ENCODE peak calls at places on chromosomes 3 and 15, in four cellular contexts. U is H9, W is GM20000, S is brain microvascular endothelial cell. M is an unnamed sample.

GRCh38 chr3:6220361-6220957 is 640.5 kb upstream of the GRM7 start:
- DNase-seq in U (no peak), W (no peak), S (no peak), M (no peak)

GRCh38 chr15:25508369-25509002 is 69.7 kb upstream of the UBE3A start:
- DNase-seq in U (no peak), W (peak), S (peak), M (peak)

GRCh38 chr15:100968043-100968966 is 49.1 kb downstream of the LRRK1 start:
- DNase-seq in U (no peak), W (peak), S (peak), M (peak)

GRCh38 chr3:185724761-185725160 is 100.1 kb downstream of the IGF2BP2 start:
- DNase-seq in U (no peak), W (no peak), S (peak), M (peak)

GRCh38 chr3:13012228-13012691 is 61.0 kb downstream of the IQSEC1 start:
- DNase-seq in U (no peak), W (peak), S (no peak), M (no peak)

GRCh38 chr3:108953210-108953609 is 469 bp downstream of the GUCA1C start:
- DNase-seq in U (no peak), W (no peak), S (no peak), M (no peak)

GRCh38 chr3:194107126-194107525 is 28.8 kb upstream of the HES1 start:
- DNase-seq in U (no peak), W (no peak), S (no peak), M (no peak)

GRCh38 chr3:126034481-126035361 is 49.2 kb downstream of the SLC41A3 start:
- DNase-seq in U (peak), W (no peak), S (no peak), M (no peak)

GRCh38 chr3:124512881-124513609 is 217.2 kb upstream of the UMPS start:
- DNase-seq in U (peak), W (no peak), S (no peak), M (no peak)

GRCh38 chr3:181007262-181007661 is 17.7 kb upstream of the DNAJC19 start:
- DNase-seq in U (no peak), W (no peak), S (no peak), M (no peak)
- TF ChIP-seq CTCF in U (no peak), W (no peak), S (no peak), M (no peak)

GRCh38 chr3:73611176-73611575 is 13.6 kb downstream of the PDZRN3 start:
- DNase-seq in U (no peak), W (no peak), S (no peak), M (no peak)

GRCh38 chr3:73610493-73610892 is 14.2 kb downstream of the PDZRN3 start:
- DNase-seq in U (no peak), W (no peak), S (no peak), M (no peak)

GRCh38 chr3:73616056-73616455 is 8.7 kb downstream of the PDZRN3 start:
- DNase-seq in U (no peak), W (no peak), S (no peak), M (no peak)

GRCh38 chr3:73618461-73618860 is 6.3 kb downstream of the PDZRN3 start:
- DNase-seq in U (no peak), W (no peak), S (no peak), M (no peak)

GRCh38 chr3:73614385-73614784 is 10.4 kb downstream of the PDZRN3 start:
- DNase-seq in U (no peak), W (no peak), S (peak), M (peak)
- TF ChIP-seq CTCF in U (no peak), W (no peak), S (no peak), M (no peak)

GRCh38 chr15:76904461-76905012 is 603 bp downstream of the SCAPER start:
- DNase-seq in U (peak), W (peak), S (no peak), M (peak)

GRCh38 chr15:76901965-76902364 is 3.2 kb downstream of the SCAPER start:
- DNase-seq in U (no peak), W (no peak), S (no peak), M (no peak)

GRCh38 chr15:76905855-76906254 is 715 bp upstream of the SCAPER start:
- DNase-seq in U (no peak), W (no peak), S (no peak), M (no peak)

GRCh38 chr15:76903251-76903681 is 1.9 kb downstream of the SCAPER start:
- DNase-seq in U (no peak), W (peak), S (peak), M (peak)

DNA sequence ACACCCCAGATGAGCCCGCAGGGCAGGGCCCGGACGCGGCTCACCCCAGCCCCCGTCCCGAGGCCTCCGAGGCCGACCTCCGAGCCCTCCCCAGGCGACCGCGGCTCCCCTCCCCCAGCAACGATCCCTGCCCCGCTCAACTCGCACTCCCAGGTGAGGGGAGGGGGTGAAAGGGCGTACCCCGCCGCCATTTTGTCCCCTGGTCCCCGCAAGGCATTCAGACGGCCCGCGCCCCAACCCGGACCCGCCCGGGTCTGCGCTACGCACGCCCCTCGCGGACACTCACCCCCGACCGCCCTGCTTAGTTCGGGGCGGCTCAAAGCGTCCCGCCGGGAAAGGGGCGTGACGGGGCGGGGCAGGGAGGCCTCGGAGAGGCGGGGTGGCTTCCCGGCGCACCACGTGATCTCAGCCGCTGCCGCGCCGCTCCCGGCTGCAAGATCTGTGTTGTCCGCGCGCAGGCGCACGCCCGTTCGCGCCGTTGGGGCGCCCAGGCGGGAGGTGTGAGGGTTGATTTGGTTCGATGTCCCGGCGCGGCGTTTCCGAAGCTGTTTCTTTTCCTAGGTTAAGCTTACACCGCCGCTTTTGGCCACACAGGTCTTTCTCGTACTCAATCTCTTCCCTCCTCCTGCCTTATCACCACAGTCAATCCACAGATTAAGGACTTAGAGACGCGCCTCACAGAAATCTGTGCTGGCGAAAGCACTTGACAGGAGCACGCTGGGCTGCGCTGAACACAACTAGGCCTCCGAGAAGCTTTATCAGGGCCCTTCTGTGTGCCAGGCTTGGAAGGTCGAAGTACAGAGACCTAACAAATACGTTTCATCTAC is at the start of gene SCAPER:
- DNase-seq in U (peak), W (peak), S (peak), M (peak)
- TF ChIP-seq CTCF in U (no peak), W (no peak), S (no peak), M (no peak)

GRCh38 chr3:72888546-72889309 is 882 bp downstream of the GXYLT2 start:
- DNase-seq in U (peak), W (no peak), S (no peak), M (peak)
- TF ChIP-seq CTCF in U (no peak), W (no peak), S (no peak), M (no peak)

GRCh38 chr3:144771401-144771870 is 799.8 kb downstream of the DIPK2A start:
- DNase-seq in U (no peak), W (no peak), S (peak), M (peak)

GRCh38 chr3:144772372-144772771 is 800.7 kb downstream of the DIPK2A start:
- DNase-seq in U (no peak), W (no peak), S (no peak), M (no peak)

GRCh38 chr3:144775581-144775980 is 804.0 kb downstream of the DIPK2A start:
- DNase-seq in U (no peak), W (no peak), S (no peak), M (no peak)

GRCh38 chr3:144774897-144775296 is 803.3 kb downstream of the DIPK2A start:
- DNase-seq in U (no peak), W (no peak), S (no peak), M (no peak)

GRCh38 chr3:144773344-144773743 is 801.7 kb downstream of the DIPK2A start:
- DNase-seq in U (no peak), W (no peak), S (no peak), M (no peak)
- TF ChIP-seq CTCF in U (no peak), W (no peak), S (no peak), M (no peak)

GRCh38 chr3:188900421-188900941 is 271.3 kb upstream of the TPRG1 start:
- DNase-seq in U (no peak), W (no peak), S (peak), M (peak)
- TF ChIP-seq CTCF in U (no peak), W (no peak), S (no peak), M (no peak)

GRCh38 chr15:88141490-88141889 is 115.0 kb downstream of the NTRK3 start:
- DNase-seq in U (peak), W (no peak), S (no peak), M (no peak)
- TF ChIP-seq CTCF in U (peak), W (no peak), S (no peak), M (no peak)